ENCODE peak calls at places on chromosomes 7 and 10, in seven cellular contexts. M, D, O, G, E, Y and P are unnamed samples.

GRCh38 chr10:17781856-17782255 is 27.3 kb upstream of the MRC1 start:
- DNase-seq in M (no peak), D (no peak), O (no peak), G (no peak), E (no peak), Y (no peak), P (no peak)

GRCh38 chr10:28250782-28251181 is 52.1 kb downstream of the MPP7 start:
- DNase-seq in M (no peak), D (no peak), O (no peak), G (no peak), E (peak), Y (peak), P (no peak)

GRCh38 chr7:816751-817671 is 15.3 kb upstream of the SUN1 start:
- DNase-seq in M (no peak), D (peak), O (no peak), G (no peak), E (peak), Y (peak), P (no peak)

GRCh38 chr7:13259908-13260307 is 572.5 kb downstream of the ARL4A start:
- DNase-seq in M (no peak), D (no peak), O (no peak), G (no peak), E (no peak), Y (no peak), P (no peak)

GRCh38 chr10:11757452-11757819 is 15.3 kb downstream of the ECHDC3 start:
- DNase-seq in M (no peak), D (no peak), O (peak), G (no peak), E (no peak), Y (peak), P (peak)

GRCh38 chr7:112350596-112350995 is 99.7 kb upstream of the IFRD1 start:
- DNase-seq in M (no peak), D (no peak), O (no peak), G (no peak), E (no peak), Y (no peak), P (no peak)

GRCh38 chr10:86389441-86390193 is 23.0 kb upstream of the GRID1 start:
- DNase-seq in M (no peak), D (no peak), O (no peak), G (no peak), E (no peak), Y (no peak), P (no peak)

GRCh38 chr7:81487512-81487911 is 282.3 kb downstream of the HGF start:
- DNase-seq in M (peak), D (no peak), O (no peak), G (no peak), E (peak), Y (no peak), P (no peak)

GRCh38 chr7:80393786-80394185 is 118.1 kb downstream of the GNAT3 start:
- DNase-seq in M (no peak), D (no peak), O (no peak), G (no peak), E (no peak), Y (no peak), P (no peak)

GRCh38 chr10:104209575-104210198 is 22.5 kb downstream of the CFAP43 start:
- DNase-seq in M (no peak), D (no peak), O (peak), G (no peak), E (peak), Y (peak), P (no peak)
- TF ChIP-seq CTCF in M (peak), D (no peak), O (peak), G (peak), E (peak), Y (peak), P (peak)

GRCh38 chr10:116079355-116079754 is 193.7 kb downstream of the GFRA1 start:
- DNase-seq in M (no peak), D (no peak), O (no peak), G (no peak), E (no peak), Y (no peak), P (no peak)
- TF ChIP-seq CTCF in M (no peak), D (no peak), O (no peak), G (no peak), E (no peak), Y (no peak), P (no peak)

DNA sequence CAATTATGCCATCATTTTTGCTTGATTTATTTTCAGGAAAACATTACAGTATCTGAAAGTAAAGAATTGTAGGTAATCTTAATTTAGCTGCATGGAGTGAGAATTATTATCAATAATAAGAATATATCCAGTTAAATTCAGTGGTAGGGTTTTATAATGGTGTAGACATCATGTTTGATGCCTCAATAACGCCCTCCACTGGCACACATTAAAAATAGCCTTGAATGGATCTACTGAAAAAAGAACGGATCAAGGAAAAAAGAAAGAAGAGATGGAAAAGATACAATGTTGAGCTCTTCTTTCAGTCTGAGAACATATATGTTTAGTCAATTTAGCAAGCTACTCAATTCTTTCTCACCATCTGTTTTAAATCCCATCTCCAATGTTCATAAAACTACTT is 319.2 kb downstream of the CDC14C start:
- DNase-seq in M (no peak), D (no peak), O (no peak), G (no peak), E (peak), Y (no peak), P (no peak)
- TF ChIP-seq CTCF in M (no peak), D (no peak), O (no peak), G (peak), E (no peak), Y (no peak), P (no peak)

GRCh38 chr7:7498881-7499280 is 36.8 kb downstream of the COL28A1 start:
- DNase-seq in M (no peak), D (no peak), O (no peak), G (no peak), E (no peak), Y (no peak), P (no peak)
- TF ChIP-seq CTCF in M (no peak), D (no peak), O (no peak), G (no peak), E (no peak), Y (no peak), P (no peak)

GRCh38 chr10:119933179-119933578 is 40.6 kb downstream of the SEC23IP start:
- DNase-seq in M (no peak), D (no peak), O (no peak), G (no peak), E (peak), Y (no peak), P (no peak)
- TF ChIP-seq CTCF in M (no peak), D (no peak), O (no peak), G (peak), E (peak), Y (no peak), P (peak)

GRCh38 chr10:113139695-113140094 is 189.6 kb downstream of the TCF7L2 start:
- DNase-seq in M (no peak), D (no peak), O (no peak), G (no peak), E (no peak), Y (no peak), P (no peak)
- TF ChIP-seq CTCF in M (no peak), D (no peak), O (no peak), G (peak), E (peak), Y (no peak), P (peak)

DNA sequence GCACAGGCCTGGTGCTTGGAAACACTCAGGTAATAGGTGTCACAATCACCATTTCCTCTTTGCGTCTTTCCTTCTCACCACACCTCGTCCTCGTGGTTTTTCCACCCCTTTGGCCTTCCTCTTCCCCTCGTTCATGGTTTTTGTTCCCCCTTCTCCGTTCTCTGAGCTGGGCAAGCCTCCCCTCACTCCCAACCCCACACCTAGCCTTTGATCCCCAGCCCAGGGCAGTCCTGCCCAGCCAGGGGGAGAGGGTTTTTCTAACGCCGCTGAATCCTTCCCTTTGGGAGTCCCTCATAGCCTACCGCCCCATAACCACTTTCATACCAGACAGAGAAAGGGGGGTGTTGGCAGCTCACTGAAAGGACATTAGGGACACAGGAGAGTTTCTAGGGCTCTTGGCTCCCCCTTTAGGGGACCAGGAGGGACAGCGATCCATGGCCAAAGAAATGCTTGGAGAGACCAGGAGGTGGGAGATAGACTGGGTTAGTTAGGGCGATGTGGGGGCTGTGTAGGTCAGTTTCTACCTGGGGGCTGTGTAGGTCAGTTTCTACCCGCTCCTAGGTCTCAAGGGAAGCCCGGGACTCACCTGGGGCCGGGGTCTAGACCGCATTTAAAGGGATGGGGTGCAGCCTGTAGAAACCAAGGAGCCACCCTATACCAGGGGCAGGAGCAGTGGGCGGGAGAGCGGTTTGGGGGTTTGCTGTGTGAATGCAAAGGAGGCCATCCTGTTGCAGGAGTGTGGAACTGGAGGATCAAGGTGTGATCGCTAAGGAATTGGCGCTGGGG is 1.4 kb downstream of the EPHB4 start:
- DNase-seq in M (no peak), D (no peak), O (no peak), G (no peak), E (peak), Y (peak), P (no peak)
- TF ChIP-seq CTCF in M (peak), D (no peak), O (no peak), G (no peak), E (peak), Y (peak), P (peak)